ENCODE peak calls at places on chromosomes 13 and 19, in five cellular contexts. P is activated CD4-positive, alpha-beta T cell treated with anti-CD3 and anti-CD28 coated beads, Interleukin-2, amount 50 U/mL, for 24 hours; B is left ventricle myocardium superior; D is A172; T is HFF-Myc. W is an unnamed sample.

GRCh38 chr19:41991025-41991424 is 3.0 kb downstream of the ATP1A3 start:
- DNase-seq in P (no peak), B (peak), D (no peak), T (no peak), W (peak)

GRCh38 chr13:98157188-98157587 is 14.3 kb downstream of the FARP1 start:
- DNase-seq in P (no peak), B (no peak), D (no peak), T (no peak), W (no peak)

GRCh38 chr13:85347251-85347650 is 452.0 kb downstream of the SLITRK6 start:
- DNase-seq in P (no peak), B (no peak), D (peak), T (no peak), W (no peak)

GRCh38 chr13:109819851-109820250 is 33.5 kb upstream of the IRS2 start:
- DNase-seq in P (no peak), B (no peak), D (no peak), T (no peak), W (no peak)

GRCh38 chr13:73060251-73061160 is 1.7 kb downstream of the KLF5 start:
- DNase-seq in P (no peak), B (peak), D (peak), T (peak), W (peak)

GRCh38 chr19:38648789-38649304 is 1.4 kb downstream of the ACTN4 start:
- DNase-seq in P (no peak), B (no peak), D (peak), T (no peak), W (no peak)

GRCh38 chr19:48333467-48334384 is 8.4 kb downstream of the EMP3 start:
- DNase-seq in P (peak), B (peak), D (peak), T (no peak), W (peak)

GRCh38 chr13:46492946-46493345 is 60.0 kb upstream of the LRCH1 start:
- DNase-seq in P (peak), B (no peak), D (peak), T (no peak), W (peak)

GRCh38 chr13:88627071-88627470 is 955.9 kb downstream of the SLITRK5 start:
- DNase-seq in P (no peak), B (no peak), D (no peak), T (no peak), W (no peak)

GRCh38 chr19:13899912-13900584 is 5.9 kb downstream of the BRME1 start:
- DNase-seq in P (no peak), B (no peak), D (no peak), T (no peak), W (no peak)

GRCh38 chr13:32347651-32348050 is 32.3 kb downstream of the BRCA2 start:
- DNase-seq in P (no peak), B (no peak), D (no peak), T (no peak), W (no peak)

GRCh38 chr19:31110331-31110730 is 238.9 kb downstream of the TSHZ3 start:
- DNase-seq in P (no peak), B (peak), D (peak), T (no peak), W (no peak)

GRCh38 chr13:55893541-55893940 is 1247.2 kb upstream of the PRR20A start:
- DNase-seq in P (no peak), B (no peak), D (no peak), T (no peak), W (no peak)

GRCh38 chr13:90177519-90177918 is 1170.0 kb upstream of the MIR17HG start:
- DNase-seq in P (no peak), B (no peak), D (no peak), T (no peak), W (no peak)

GRCh38 chr19:16367269-16367683 is 42.6 kb downstream of the KLF2 start:
- DNase-seq in P (no peak), B (peak), D (no peak), T (no peak), W (no peak)

GRCh38 chr13:43865892-43866291 is 13.6 kb downstream of the CCDC122 start:
- DNase-seq in P (no peak), B (no peak), D (peak), T (no peak), W (no peak)

GRCh38 chr19:32471095-32471494 is 65.5 kb downstream of the DPY19L3 start:
- DNase-seq in P (no peak), B (peak), D (no peak), T (no peak), W (peak)

GRCh38 chr19:35122687-35123551 is 7.3 kb downstream of the FXYD3 start:
- DNase-seq in P (no peak), B (no peak), D (no peak), T (no peak), W (no peak)

GRCh38 chr13:25372275-25373081 is 704 bp downstream of the ATP8A2 start:
- DNase-seq in P (no peak), B (no peak), D (no peak), T (no peak), W (no peak)

GRCh38 chr19:18966304-18966703 is 25.3 kb upstream of the HOMER3 start:
- DNase-seq in P (no peak), B (no peak), D (no peak), T (no peak), W (no peak)

GRCh38 chr13:48801255-48801654 is 147.5 kb downstream of the CYSLTR2 start:
- DNase-seq in P (no peak), B (no peak), D (no peak), T (peak), W (no peak)

GRCh38 chr19:14120497-14120780 is 2.9 kb upstream of the PRKACA start:
- DNase-seq in P (no peak), B (no peak), D (no peak), T (no peak), W (no peak)

GRCh38 chr13:67408823-67409222 is 178.7 kb upstream of the PCDH9 start:
- DNase-seq in P (no peak), B (no peak), D (no peak), T (no peak), W (no peak)

GRCh38 chr13:35600137-35600536 is 123.6 kb upstream of the MAB21L1 start:
- DNase-seq in P (no peak), B (no peak), D (no peak), T (no peak), W (no peak)

GRCh38 chr19:42241279-42241678 is 1.1 kb downstream of the GSK3A start:
- DNase-seq in P (no peak), B (no peak), D (no peak), T (no peak), W (no peak)

GRCh38 chr13:25885418-25885817 is 166.4 kb downstream of the SHISA2 start:
- DNase-seq in P (no peak), B (no peak), D (no peak), T (no peak), W (no peak)

GRCh38 chr13:40779796-40780285 is 8.9 kb upstream of the MRPS31 start:
- DNase-seq in P (no peak), B (no peak), D (no peak), T (no peak), W (no peak)

GRCh38 chr19:48400018-48400742 is 6.7 kb downstream of the GRIN2D start:
- DNase-seq in P (no peak), B (peak), D (peak), T (no peak), W (peak)

GRCh38 chr13:64278493-64278892 is 2862.8 kb upstream of the PCDH20 start:
- DNase-seq in P (no peak), B (no peak), D (peak), T (no peak), W (no peak)

W was measured in heart left ventricle.